ENCODE peak calls at places on chromosome 4, in seven cellular contexts. N, C, E, B, P, G and Y are unnamed samples.

GRCh38 chr4:180827193-180827592 is 1416.0 kb upstream of the TENM3 start:
- DNase-seq in N (no peak), C (no peak), E (no peak), B (no peak), P (no peak), G (no peak), Y (no peak)

GRCh38 chr4:15003891-15004700 is 1.8 kb downstream of the CPEB2 start:
- DNase-seq in N (peak; percentile 69), C (peak; percentile 17), E (peak; percentile 25), B (peak; percentile 32), P (peak; percentile 77), G (peak; percentile 49), Y (no peak)

GRCh38 chr4:142264961-142265360 is 581.1 kb downstream of the INPP4B start:
- DNase-seq in N (no peak), C (no peak), E (no peak), B (no peak), P (no peak), G (no peak), Y (no peak)

GRCh38 chr4:65416875-65417274 is 253.4 kb downstream of the EPHA5 start:
- DNase-seq in N (no peak), C (peak; percentile 2), E (no peak), B (no peak), P (no peak), G (no peak), Y (no peak)

GRCh38 chr4:88689877-88690276 is 7.8 kb downstream of the NAP1L5 start:
- DNase-seq in N (no peak), C (peak; percentile 2), E (no peak), B (no peak), P (no peak), G (no peak), Y (no peak)

GRCh38 chr4:94722748-94723147 is 35.0 kb upstream of the BMPR1B start:
- DNase-seq in N (no peak), C (no peak), E (no peak), B (no peak), P (no peak), G (no peak), Y (no peak)

GRCh38 chr4:153295131-153295755 is 49.2 kb upstream of the MND1 start:
- DNase-seq in N (no peak), C (no peak), E (no peak), B (peak; percentile 58), P (no peak), G (no peak), Y (no peak)

GRCh38 chr4:41844327-41844726 is 90.9 kb upstream of the TMEM33 start:
- DNase-seq in N (no peak), C (no peak), E (no peak), B (no peak), P (no peak), G (no peak), Y (no peak)

GRCh38 chr4:139763205-139763604 is 97.6 kb downstream of the MGST2 start:
- DNase-seq in N (no peak), C (no peak), E (no peak), B (no peak), P (no peak), G (no peak), Y (no peak)

GRCh38 chr4:8238061-8238511 is 31.5 kb upstream of the HTRA3 start:
- DNase-seq in N (peak; percentile 26), C (no peak), E (no peak), B (peak; percentile 51), P (no peak), G (no peak), Y (no peak)

GRCh38 chr4:152972821-152973613 is 36.9 kb downstream of the FHDC1 start:
- DNase-seq in N (no peak), C (no peak), E (no peak), B (peak; percentile 82), P (no peak), G (no peak), Y (no peak)

GRCh38 chr4:30537462-30537861 is 182.7 kb upstream of the PCDH7 start:
- DNase-seq in N (no peak), C (peak; percentile 56), E (no peak), B (peak; percentile 57), P (no peak), G (no peak), Y (no peak)

GRCh38 chr4:7805533-7806079 is 134.1 kb downstream of the AFAP1 start:
- DNase-seq in N (no peak), C (peak; percentile 68), E (no peak), B (peak; percentile 55), P (no peak), G (no peak), Y (no peak)

GRCh38 chr4:55359397-55359916 is 13.4 kb downstream of the SRD5A3 start:
- DNase-seq in N (no peak), C (no peak), E (peak; percentile 24), B (no peak), P (no peak), G (no peak), Y (no peak)

GRCh38 chr4:7964459-7964858 is 24.8 kb upstream of the AFAP1 start:
- DNase-seq in N (peak; percentile 29), C (no peak), E (no peak), B (no peak), P (no peak), G (no peak), Y (no peak)

GRCh38 chr4:41763741-41764140 is 15.2 kb upstream of the PHOX2B start:
- DNase-seq in N (no peak), C (no peak), E (no peak), B (no peak), P (no peak), G (no peak), Y (peak; percentile 34)

GRCh38 chr4:2818351-2818939 is 25.2 kb upstream of the ADD1 start:
- DNase-seq in N (no peak), C (peak; percentile 20), E (no peak), B (no peak), P (no peak), G (no peak), Y (no peak)

GRCh38 chr4:2816401-2816954 is 23.6 kb downstream of the SH3BP2 start:
- DNase-seq in N (no peak), C (no peak), E (no peak), B (no peak), P (no peak), G (no peak), Y (no peak)

GRCh38 chr4:2817701-2818350 is 24.9 kb downstream of the SH3BP2 start:
- DNase-seq in N (no peak), C (peak; percentile 51), E (no peak), B (peak; percentile 38), P (no peak), G (peak; percentile 36), Y (no peak)

GRCh38 chr4:2819244-2820215 is 24.1 kb upstream of the ADD1 start:
- DNase-seq in N (no peak), C (no peak), E (no peak), B (no peak), P (no peak), G (no peak), Y (no peak)

DNA sequence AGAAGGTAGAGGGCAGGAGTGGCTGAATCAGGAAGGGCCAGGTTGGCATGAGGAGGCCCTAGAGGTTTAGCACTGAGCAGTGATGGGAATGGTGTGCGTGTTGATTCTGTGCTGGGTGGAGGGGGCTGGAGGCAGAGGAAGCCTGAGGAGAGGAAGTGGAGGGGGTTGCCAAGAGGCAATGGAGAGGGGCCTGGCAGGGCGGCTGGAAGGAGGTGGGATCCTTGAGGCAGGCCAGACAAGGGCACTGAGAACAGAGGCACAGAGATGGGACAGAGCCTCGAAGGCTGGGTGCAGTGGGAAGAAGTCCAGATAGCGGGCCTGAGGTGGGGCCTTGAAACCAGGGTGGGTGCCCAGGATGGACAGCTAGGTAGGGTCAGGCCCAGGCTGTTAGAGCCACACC is 24.3 kb downstream of the SH3BP2 start:
- DNase-seq in N (no peak), C (no peak), E (no peak), B (no peak), P (no peak), G (no peak), Y (no peak)
- H3K27ac ChIP-seq in N (no peak overlapping the region), C (no peak overlapping the region), E (no peak overlapping the region), B (no peak overlapping the region), P (no peak overlapping the region), G (peak overlapping the region; percentile 38), Y (no peak overlapping the region)

GRCh38 chr4:145177511-145177905 is 2.9 kb downstream of the OTUD4 start:
- DNase-seq in N (no peak), C (no peak), E (no peak), B (peak; percentile 7), P (no peak), G (no peak), Y (no peak)
- H3K27ac ChIP-seq in N (peak overlapping the region; percentile 94), C (peak overlapping the region; percentile 21), E (peak overlapping the region; percentile 92), B (peak overlapping the region; percentile 84), P (peak overlapping the region; percentile 97), G (no peak overlapping the region), Y (peak overlapping the region; percentile 12)

GRCh38 chr4:16238304-16238703 is 12.0 kb upstream of the TAPT1 start:
- DNase-seq in N (no peak), C (no peak), E (no peak), B (no peak), P (no peak), G (no peak), Y (no peak)
- H3K27ac ChIP-seq in N (no peak overlapping the region), C (no peak overlapping the region), E (no peak overlapping the region), B (no peak overlapping the region), P (no peak overlapping the region), G (no peak overlapping the region), Y (no peak overlapping the region)

GRCh38 chr4:123412700-123413512 is 16.3 kb downstream of the SPRY1 start:
- DNase-seq in N (no peak), C (no peak), E (no peak), B (no peak), P (no peak), G (no peak), Y (no peak)

GRCh38 chr4:123408471-123409084 is 12.0 kb downstream of the SPRY1 start:
- DNase-seq in N (no peak), C (no peak), E (no peak), B (no peak), P (no peak), G (no peak), Y (no peak)

GRCh38 chr4:123409301-123409700 is 12.7 kb downstream of the SPRY1 start:
- DNase-seq in N (no peak), C (no peak), E (no peak), B (no peak), P (no peak), G (no peak), Y (no peak)

GRCh38 chr4:123411976-123412589 is 15.5 kb downstream of the SPRY1 start:
- DNase-seq in N (no peak), C (no peak), E (no peak), B (no peak), P (no peak), G (no peak), Y (no peak)

DNA sequence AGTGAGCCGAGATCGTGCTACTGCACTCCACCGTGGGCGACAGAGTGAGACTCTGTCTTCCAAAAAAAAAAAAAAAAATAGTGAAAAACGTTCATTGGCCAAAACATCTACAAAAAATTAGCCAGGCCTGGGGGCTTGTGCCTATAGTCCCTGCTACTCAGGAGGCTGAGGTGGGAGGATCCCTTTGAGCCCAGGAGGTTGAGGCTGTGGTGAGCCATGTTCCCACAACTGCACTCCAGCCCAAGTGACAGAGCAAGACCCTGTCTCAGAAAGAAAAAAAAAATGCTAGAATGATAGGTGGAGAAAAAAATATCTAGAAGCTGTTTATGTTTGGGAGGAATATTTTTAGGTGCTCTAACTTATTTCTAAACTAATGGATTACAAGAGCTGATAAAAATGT is 14.9 kb downstream of the SPRY1 start:
- DNase-seq in N (no peak), C (no peak), E (no peak), B (no peak), P (no peak), G (no peak), Y (no peak)
- H3K27ac ChIP-seq in N (no peak overlapping the region), C (no peak overlapping the region), E (no peak overlapping the region), B (no peak overlapping the region), P (no peak overlapping the region), G (no peak overlapping the region), Y (no peak overlapping the region)